ENCODE peak calls at places on chromosomes 3 and 15, in five cellular contexts. A, R, C, W and B are unnamed samples.

GRCh38 chr3:170128977-170129431 is 52.5 kb downstream of the PHC3 start:
- DNase-seq in A (no peak), R (no peak), C (no peak), W (peak; percentile 36), B (no peak)

GRCh38 chr15:95503640-95504225 is 826.8 kb upstream of the NR2F2 start:
- DNase-seq in A (no peak), R (no peak), C (no peak), W (no peak), B (no peak)

GRCh38 chr3:8972614-8973013 is 9.3 kb upstream of the RAD18 start:
- DNase-seq in A (no peak), R (no peak), C (no peak), W (peak; percentile 52), B (no peak)

GRCh38 chr15:85073556-85074194 is 92.0 kb downstream of the PDE8A start:
- DNase-seq in A (no peak), R (no peak), C (no peak), W (no peak), B (no peak)

GRCh38 chr3:134103470-134103869 is 73.7 kb upstream of the SLCO2A1 start:
- DNase-seq in A (no peak), R (no peak), C (no peak), W (no peak), B (no peak)

GRCh38 chr3:42129014-42129953 is 38.1 kb downstream of the TRAK1 start:
- DNase-seq in A (peak; percentile 53), R (no peak), C (no peak), W (no peak), B (no peak)

GRCh38 chr3:44906997-44907396 is 32.6 kb downstream of the TGM4 start:
- DNase-seq in A (no peak), R (no peak), C (no peak), W (no peak), B (no peak)

GRCh38 chr3:42831321-42831713 is 22.1 kb downstream of the ACKR2 start:
- DNase-seq in A (no peak), R (peak; percentile 80), C (no peak), W (peak; percentile 59), B (no peak)

GRCh38 chr3:71710906-71711494 is 14.2 kb downstream of the EIF4E3 start:
- DNase-seq in A (no peak), R (no peak), C (no peak), W (peak; percentile 72), B (peak; percentile 40)

GRCh38 chr3:171614318-171614967 is 154.2 kb upstream of the TNIK start:
- DNase-seq in A (no peak), R (no peak), C (no peak), W (peak; percentile 8), B (no peak)

GRCh38 chr3:12370758-12371157 is 81.9 kb downstream of the PPARG start:
- DNase-seq in A (no peak), R (no peak), C (no peak), W (peak; percentile 69), B (no peak)

GRCh38 chr15:33179874-33180273 is 14.6 kb downstream of the FMN1 start:
- DNase-seq in A (no peak), R (no peak), C (no peak), W (no peak), B (no peak)

GRCh38 chr15:74807302-74807701 is 5.3 kb upstream of the LMAN1L start:
- DNase-seq in A (no peak), R (no peak), C (no peak), W (peak; percentile 55), B (no peak)

GRCh38 chr15:24054547-24055245 is 367.6 kb upstream of the NDN start:
- DNase-seq in A (no peak), R (no peak), C (no peak), W (no peak), B (no peak)

GRCh38 chr15:63181658-63182057 is 7.7 kb upstream of the RAB8B start:
- DNase-seq in A (no peak), R (no peak), C (no peak), W (no peak), B (no peak)

GRCh38 chr3:197392961-197393360 is 94.5 kb upstream of the DLG1 start:
- DNase-seq in A (no peak), R (no peak), C (no peak), W (no peak), B (no peak)

GRCh38 chr3:16332904-16333426 is 68.0 kb downstream of the OXNAD1 start:
- DNase-seq in A (no peak), R (no peak), C (peak; percentile 65), W (no peak), B (no peak)

DNA sequence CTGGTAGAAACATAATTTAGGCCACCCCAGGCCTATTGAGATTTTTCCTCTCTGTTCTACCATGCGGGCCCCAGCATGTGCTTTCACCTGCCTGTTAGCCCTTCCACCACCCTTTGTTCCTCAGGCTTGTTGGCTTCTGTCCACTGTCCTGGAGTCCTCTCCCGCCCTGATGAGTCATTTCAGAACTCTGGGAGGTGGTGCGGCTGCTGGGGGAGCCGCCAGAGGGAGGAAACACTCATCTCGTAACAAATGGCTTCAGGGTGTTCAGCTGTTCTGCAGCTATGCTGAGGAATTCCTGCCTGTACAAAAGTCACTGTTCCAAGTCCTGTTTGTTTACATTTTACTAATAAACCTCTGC is 36.3 kb downstream of the LRTM1 start:
- DNase-seq in A (peak; percentile 79), R (no peak), C (peak; percentile 96), W (peak; percentile 95), B (no peak)
- TF ChIP-seq CTCF in A (peak; percentile 32), R (no peak), C (peak; percentile 74), W (peak; percentile 61), B (no peak)

GRCh38 chr3:32421991-32422859 is 30.6 kb downstream of the CMTM7 start:
- DNase-seq in A (peak; percentile 98), R (no peak), C (peak; percentile 82), W (peak; percentile 88), B (no peak)

GRCh38 chr3:32419766-32420137 is 28.1 kb downstream of the CMTM7 start:
- DNase-seq in A (no peak), R (no peak), C (no peak), W (no peak), B (no peak)

GRCh38 chr3:32421185-32421584 is 29.5 kb downstream of the CMTM7 start:
- DNase-seq in A (no peak), R (no peak), C (no peak), W (no peak), B (no peak)

GRCh38 chr3:32422943-32423342 is 31.3 kb downstream of the CMTM7 start:
- DNase-seq in A (no peak), R (no peak), C (no peak), W (no peak), B (no peak)

GRCh38 chr3:32420138-32420981 is 28.7 kb downstream of the CMTM7 start:
- DNase-seq in A (peak; percentile 93), R (no peak), C (no peak), W (no peak), B (no peak)
- TF ChIP-seq CTCF in A (peak; percentile 17), R (no peak), C (peak; percentile 26), W (peak; percentile 14), B (no peak)

GRCh38 chr3:195034101-195034500 is 236.9 kb downstream of the XXYLT1 start:
- DNase-seq in A (no peak), R (no peak), C (no peak), W (no peak), B (no peak)

GRCh38 chr3:195036203-195037016 is 234.5 kb downstream of the XXYLT1 start:
- DNase-seq in A (no peak), R (no peak), C (no peak), W (no peak), B (no peak)

GRCh38 chr3:195034541-195034940 is 236.4 kb downstream of the XXYLT1 start:
- DNase-seq in A (no peak), R (no peak), C (no peak), W (no peak), B (no peak)

GRCh38 chr3:195037017-195037373 is 234.0 kb downstream of the XXYLT1 start:
- DNase-seq in A (no peak), R (no peak), C (no peak), W (no peak), B (no peak)

DNA sequence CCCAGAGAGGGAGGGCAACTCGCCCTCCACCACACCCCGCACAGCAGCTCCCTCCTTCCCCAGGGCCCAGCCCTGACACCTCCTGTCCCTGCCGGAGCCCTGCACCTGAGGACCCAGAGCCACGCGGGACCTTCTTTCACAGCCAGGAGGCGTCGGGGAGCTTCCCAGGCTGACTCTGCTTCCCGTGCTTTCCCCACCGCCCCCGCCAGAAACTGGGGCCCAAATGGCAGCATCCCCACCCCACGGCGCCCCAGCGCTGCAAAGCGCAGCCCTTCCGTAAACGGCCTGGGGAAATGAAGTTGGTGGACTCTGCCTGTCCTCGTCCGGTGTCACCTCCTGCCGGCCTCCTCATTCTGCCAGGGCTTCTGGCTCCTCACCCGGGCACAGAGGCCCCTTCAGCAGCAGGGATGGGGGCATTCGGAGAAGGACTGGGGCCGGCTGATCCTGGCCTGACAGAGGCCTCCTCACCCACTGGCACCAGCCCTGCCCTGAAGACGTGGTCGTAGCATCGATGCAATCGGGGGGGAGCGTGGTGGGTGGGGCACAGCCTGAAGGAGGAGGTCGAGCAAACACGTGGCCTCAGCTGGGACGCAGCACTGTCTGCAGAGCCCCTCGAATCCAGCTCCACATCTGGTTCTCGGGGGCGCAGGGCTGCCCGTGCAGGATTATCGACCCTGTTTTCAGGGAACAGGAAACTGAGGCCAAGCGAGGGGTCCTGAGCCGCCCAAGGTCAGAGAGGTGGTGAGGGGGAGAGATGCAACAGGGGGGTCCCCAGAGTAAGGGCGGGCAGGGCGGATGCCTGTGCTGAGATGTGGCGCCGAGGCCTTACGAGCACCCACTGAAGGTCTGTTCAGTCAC is 235.4 kb downstream of the XXYLT1 start:
- DNase-seq in A (no peak), R (no peak), C (no peak), W (no peak), B (no peak)
- TF ChIP-seq CTCF in A (no peak), R (no peak), C (peak; percentile 25), W (peak; percentile 14), B (peak; percentile 15)

DNA sequence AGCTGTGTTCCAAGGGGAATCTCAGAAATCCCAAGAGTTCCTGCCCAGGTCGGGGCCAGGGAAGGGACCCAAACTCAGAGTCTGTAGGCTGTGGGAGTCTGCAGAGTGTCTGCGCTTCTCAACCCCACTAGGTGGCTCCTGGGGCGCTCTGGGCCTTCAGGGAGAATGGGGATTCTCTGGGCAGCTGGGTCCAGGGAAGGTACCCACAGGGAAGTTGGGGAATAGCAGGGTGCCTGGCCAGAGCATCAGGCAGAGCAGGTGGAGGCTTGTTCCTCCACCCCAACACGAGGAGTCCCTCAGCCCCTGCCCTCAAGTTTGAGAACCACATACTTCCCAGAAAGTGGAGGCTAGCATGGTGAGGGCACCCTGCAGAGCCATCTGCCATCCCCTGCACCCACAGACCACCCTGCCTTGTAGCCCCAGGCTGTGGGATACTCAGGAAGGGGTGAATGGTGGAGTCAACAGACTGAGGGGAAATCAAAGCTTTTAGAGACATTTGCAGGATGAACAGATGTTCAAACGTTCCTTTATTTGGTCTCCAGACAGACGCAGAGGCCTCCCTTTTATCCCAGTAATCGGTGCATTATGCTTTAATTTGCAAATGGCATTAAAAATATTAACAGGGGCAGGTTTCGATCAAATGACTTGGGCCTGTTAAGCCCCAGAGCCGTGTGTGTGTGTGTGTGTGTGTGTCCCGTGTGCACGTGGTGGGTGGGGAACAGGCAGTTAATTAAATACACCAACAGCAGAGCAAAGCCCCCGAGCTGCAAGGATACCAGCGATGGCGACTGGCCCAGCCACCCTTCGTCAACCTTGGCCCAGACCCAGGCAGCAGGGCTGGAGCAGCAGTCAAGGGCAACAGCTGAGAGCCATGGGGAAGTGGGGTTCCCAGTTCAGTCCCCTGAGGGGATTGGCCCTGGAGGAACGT is 57.7 kb downstream of the DNAJB8 start:
- DNase-seq in A (no peak), R (no peak), C (no peak), W (peak; percentile 3), B (no peak)
- TF ChIP-seq CTCF in A (no peak), R (no peak), C (no peak), W (no peak), B (no peak)